ENCODE peak calls at places on chromosomes 13 and 19, in ten cellular contexts. L is GM13977, K is fibroblast of villous mesenchyme, F is AG09319, A is Calu3, M is GM06990, Q is fibroblast of the aortic adventitia, Y is neural crest cell, V is SK-N-SH, G is mucosa of descending colon. U is an unnamed sample.

GRCh38 chr19:41862445-41862986 is 2.5 kb downstream of the RPS19 start:
- DNase-seq in V (no peak), G (no peak), F (no peak), M (no peak), A (no peak), Q (no peak), L (no peak), Y (no peak), K (no peak), U (no peak)

GRCh38 chr19:6086081-6086858 is 24.0 kb downstream of the RFX2 start:
- DNase-seq in A (no peak), K (no peak), L (no peak), Q (peak), F (no peak), V (no peak), M (no peak), G (no peak), Y (no peak), U (peak)

GRCh38 chr13:110815471-110816204 is 99.2 kb downstream of the ANKRD10 start:
- DNase-seq in L (peak), F (no peak), G (peak), V (no peak), Q (no peak), Y (no peak), A (peak), M (no peak), K (no peak), U (no peak)

GRCh38 chr19:32041681-32042292 is 303.6 kb upstream of the ZNF507 start:
- DNase-seq in V (peak), L (no peak), K (peak), Y (peak), G (peak), Q (peak), A (no peak), F (no peak), M (no peak), U (peak)

GRCh38 chr13:28544026-28544425 is 49.1 kb upstream of the FLT1 start:
- DNase-seq in A (no peak), M (no peak), F (no peak), K (no peak), Q (peak), G (no peak), V (no peak), L (no peak), Y (no peak), U (peak)

GRCh38 chr19:55986487-55986886 is at the start of gene NLRP5:
- DNase-seq in M (peak), A (no peak), L (no peak), Y (no peak), Q (no peak), G (no peak), V (no peak), K (no peak), F (no peak), U (no peak)

GRCh38 chr19:42283248-42284065 is 14.4 kb downstream of the CIC start:
- DNase-seq in F (peak), M (peak), Q (peak), V (peak), L (peak), G (peak), A (peak), K (peak), Y (peak), U (peak)

GRCh38 chr13:102690883-102691282 is 4.0 kb downstream of the METTL21C start:
- DNase-seq in F (no peak), A (no peak), Y (no peak), G (no peak), V (peak), K (no peak), L (no peak), Q (no peak), M (no peak), U (no peak)

GRCh38 chr13:97174638-97175037 is 47.5 kb upstream of the MBNL2 start:
- DNase-seq in F (no peak), G (no peak), M (no peak), Y (no peak), Q (no peak), V (no peak), A (no peak), K (no peak), L (no peak), U (no peak)

GRCh38 chr13:112060899-112061366 is 6.0 kb upstream of the SOX1 start:
- DNase-seq in V (no peak), A (no peak), Q (no peak), F (no peak), Y (no peak), L (no peak), M (no peak), K (no peak), G (no peak), U (no peak)

GRCh38 chr19:15114153-15114540 is 6.9 kb downstream of the SYDE1 start:
- DNase-seq in V (peak), G (no peak), L (no peak), Q (peak), F (no peak), A (no peak), K (no peak), Y (no peak), M (no peak), U (peak)

GRCh38 chr13:36666482-36667264 is 7.1 kb upstream of the SERTM1 start:
- DNase-seq in K (no peak), M (no peak), Q (no peak), A (no peak), Y (no peak), F (no peak), L (no peak), G (no peak), V (no peak), U (no peak)
- TF ChIP-seq CTCF in K (no peak), M (no peak), Q (no peak), A (no peak), Y (no peak), F (no peak), L (no peak), G (no peak), V (no peak), U (no peak)

DNA sequence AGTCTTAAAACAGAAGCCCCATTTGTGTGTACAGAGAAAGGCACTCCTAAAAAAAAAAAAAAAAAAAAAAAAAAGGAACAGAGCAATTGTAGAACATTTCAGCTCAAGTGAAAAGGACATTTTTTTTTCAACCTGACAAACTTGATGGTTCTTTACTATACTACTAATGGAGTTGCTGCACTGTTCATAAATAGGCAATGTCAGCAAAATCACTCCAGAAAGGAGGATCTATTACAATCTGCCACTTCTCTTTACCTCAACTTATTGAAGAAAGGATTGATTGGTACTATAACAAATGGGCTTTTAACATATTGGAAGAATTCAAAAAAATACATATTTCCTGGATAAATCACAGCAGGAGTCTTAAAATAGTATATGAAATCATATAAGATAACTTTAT is 1517.7 kb downstream of the SLITRK1 start:
- DNase-seq in K (no peak), M (no peak), G (no peak), A (no peak), F (no peak), L (no peak), Y (no peak), Q (no peak), V (no peak), U (no peak)
- TF ChIP-seq CTCF in K (no peak), M (no peak), G (no peak), A (no peak), F (no peak), L (no peak), Y (no peak), Q (no peak), V (no peak), U (no peak)

GRCh38 chr13:106029901-106030300 is 505.6 kb downstream of the EFNB2 start:
- DNase-seq in A (no peak), Y (no peak), G (no peak), F (no peak), Q (no peak), V (no peak), L (no peak), M (no peak), K (no peak), U (no peak)

GRCh38 chr13:106028916-106029315 is 506.5 kb downstream of the EFNB2 start:
- DNase-seq in V (no peak), K (peak), G (no peak), F (no peak), M (no peak), A (no peak), Y (no peak), Q (no peak), L (no peak), U (no peak)

GRCh38 chr13:106034201-106034600 is 501.3 kb downstream of the EFNB2 start:
- DNase-seq in F (no peak), L (no peak), M (no peak), K (peak), A (no peak), V (no peak), Q (peak), Y (no peak), G (no peak), U (peak)

GRCh38 chr13:106036870-106037269 is 498.6 kb downstream of the EFNB2 start:
- DNase-seq in K (no peak), F (no peak), L (no peak), Y (no peak), Q (no peak), A (peak), V (peak), G (peak), M (no peak), U (no peak)

DNA sequence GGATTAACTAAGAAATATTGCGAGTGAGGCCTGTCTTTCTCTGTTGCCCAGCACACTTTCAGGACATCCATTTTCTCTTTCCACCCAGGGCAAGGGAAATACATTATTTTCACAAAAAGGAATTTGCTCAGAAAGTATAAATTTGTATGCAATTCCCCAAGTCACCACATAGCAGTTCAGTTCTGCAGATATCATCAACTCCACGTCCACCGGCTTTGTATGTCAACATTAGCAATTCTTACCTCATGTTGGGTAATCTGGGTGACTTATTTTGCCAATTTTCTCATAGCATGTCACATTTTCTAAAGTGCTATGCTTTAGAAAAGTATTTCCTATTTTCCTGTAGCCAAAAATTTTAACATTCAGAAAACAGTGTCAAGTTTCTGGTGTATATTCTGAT is 501.8 kb downstream of the EFNB2 start:
- DNase-seq in K (peak), A (no peak), G (no peak), Y (no peak), L (no peak), F (no peak), V (no peak), M (no peak), Q (peak), U (peak)
- TF ChIP-seq CTCF in K (peak), A (no peak), G (no peak), Y (peak), L (no peak), F (peak), V (peak), M (no peak), Q (peak), U (peak)

GRCh38 chr19:10228925-10229324 is 2.2 kb downstream of the S1PR2 start:
- DNase-seq in L (peak), Y (no peak), V (peak), M (no peak), F (no peak), K (peak), G (peak), Q (peak), A (peak), U (peak)

GRCh38 chr19:10230904-10231623 is at the start of gene S1PR2:
- DNase-seq in K (peak), G (peak), Q (peak), F (no peak), V (peak), M (peak), Y (peak), A (peak), L (peak), U (peak)

GRCh38 chr19:10231624-10232228 is 595 bp upstream of the S1PR2 start:
- DNase-seq in G (no peak), F (no peak), L (peak), V (no peak), Y (no peak), K (no peak), Q (no peak), M (no peak), A (no peak), U (no peak)

GRCh38 chr19:10228393-10228792 is 2.7 kb downstream of the S1PR2 start:
- DNase-seq in A (no peak), K (no peak), G (no peak), F (no peak), L (no peak), Q (no peak), M (no peak), V (no peak), Y (no peak), U (no peak)

DNA sequence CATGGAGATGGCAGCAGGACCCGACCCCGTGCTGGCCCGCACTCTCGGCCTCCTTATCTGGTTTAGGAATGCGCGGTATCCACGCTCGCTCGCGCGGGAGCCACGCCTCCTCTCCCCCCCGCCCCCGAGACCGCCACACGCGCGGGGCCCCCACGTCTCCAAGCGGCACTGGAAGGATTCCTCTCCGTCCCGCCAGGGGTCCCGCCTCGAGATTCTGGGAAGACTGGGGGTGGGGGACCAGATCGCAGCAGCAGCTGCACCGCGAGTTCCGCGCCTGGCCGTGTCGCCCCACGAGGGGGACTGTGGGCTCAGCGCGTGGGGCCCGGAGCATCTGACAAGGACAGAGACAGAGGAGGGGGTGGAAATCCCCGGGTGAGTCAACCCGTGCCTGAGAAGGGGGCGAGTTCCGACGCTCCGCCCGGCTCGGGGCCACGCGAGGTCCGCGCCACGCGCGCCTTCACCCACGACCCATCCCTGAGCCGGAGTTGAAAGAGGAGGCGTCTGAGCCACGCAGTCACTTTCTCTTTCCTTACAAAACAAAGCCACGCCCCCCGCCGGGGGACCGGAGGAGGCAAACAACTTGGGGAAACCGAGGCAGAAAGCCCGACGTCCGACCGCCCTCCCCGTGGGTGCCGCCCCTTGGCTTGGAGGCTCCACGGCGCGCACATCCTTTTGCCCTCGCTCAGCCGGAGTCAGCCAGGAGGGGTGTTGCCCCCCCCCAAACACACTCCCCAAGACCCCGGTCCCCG is 802 bp downstream of the S1PR2 start:
- DNase-seq in A (peak), K (peak), Y (peak), G (peak), M (peak), Q (peak), V (peak), L (peak), F (no peak), U (peak)
- TF ChIP-seq CTCF in A (no peak), K (no peak), Y (peak), G (no peak), M (no peak), Q (peak), V (no peak), L (peak), F (peak), U (no peak)

DNA sequence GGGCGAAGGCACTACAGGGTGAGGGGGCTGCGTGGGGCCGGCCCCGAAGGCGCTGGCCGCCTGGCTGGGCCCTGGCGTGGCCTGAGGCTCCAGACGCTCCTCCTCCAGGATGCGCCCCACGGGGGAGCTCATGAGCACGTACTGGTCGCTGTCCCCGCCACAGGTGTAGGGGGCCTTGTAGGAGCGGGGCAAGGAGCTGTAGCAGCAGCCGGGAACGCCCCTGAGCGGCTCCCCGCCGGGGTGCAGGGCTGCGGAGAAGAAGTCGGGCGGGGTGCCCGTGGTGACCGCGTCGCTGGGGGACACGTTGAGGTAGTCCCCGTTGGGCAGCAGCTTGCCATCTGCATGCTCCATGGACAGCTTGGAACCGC is 3.0 kb downstream of the IRS2 start:
- DNase-seq in M (no peak), G (no peak), K (no peak), F (no peak), Y (no peak), L (no peak), Q (no peak), V (peak), A (no peak), U (no peak)
- TF ChIP-seq CTCF in M (no peak), G (no peak), K (no peak), F (no peak), Y (no peak), L (no peak), Q (no peak), V (no peak), A (no peak), U (no peak)

DNA sequence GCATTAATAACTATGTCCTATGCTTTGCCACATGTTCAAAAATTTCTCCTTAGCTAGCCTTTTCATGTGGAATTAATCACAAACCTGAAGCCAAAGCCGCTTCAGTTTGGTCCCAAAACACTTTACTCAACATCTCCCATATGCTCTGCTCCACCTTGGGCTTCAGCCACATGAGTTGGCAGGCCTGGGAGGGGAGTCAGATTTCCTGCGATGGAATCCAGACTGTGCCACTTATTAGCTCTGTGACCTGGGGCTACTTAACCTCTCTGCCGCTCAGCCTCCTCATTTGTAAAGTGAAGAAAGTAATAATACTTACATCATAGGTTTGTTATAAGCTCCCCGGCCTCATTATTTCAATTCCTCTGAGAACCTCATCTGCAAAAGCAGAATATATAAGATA is 272.0 kb downstream of the LMO7 start:
- DNase-seq in A (no peak), M (no peak), Y (no peak), V (no peak), Q (peak), F (peak), L (no peak), G (no peak), K (peak), U (no peak)
- TF ChIP-seq CTCF in A (no peak), M (no peak), Y (no peak), V (no peak), Q (no peak), F (no peak), L (no peak), G (no peak), K (no peak), U (no peak)

GRCh38 chr13:59261928-59262488 is 901.7 kb downstream of the DIAPH3 start:
- DNase-seq in M (no peak), A (no peak), F (no peak), Y (peak), Q (peak), V (no peak), L (no peak), G (no peak), K (peak), U (peak)
- TF ChIP-seq CTCF in M (no peak), A (no peak), F (peak), Y (peak), Q (peak), V (peak), L (no peak), G (no peak), K (peak), U (peak)

U was measured in cardiac fibroblast.